ENCODE peak calls at places on chromosomes 2 and 18, in eight cellular contexts. One of them, this sample, is unnamed.

GRCh38 chr2:109171444-109172334 is 42.7 kb downstream of the SH3RF3 start:
- DNase-seq in NCI-H774: no peak
- DNase-seq in stimulated activated CD4-positive, alpha-beta T cell treated with anti-CD3 and anti-CD28 coated beads, Interleukin-15, amount 100 ng/mL, for 24 hours: no peak
- DNase-seq in CD8-positive, alpha-beta memory T cell: no peak
- DNase-seq in iPS-NIHi11: no peak
- DNase-seq in Right ventricle myocardium superior: peak; percentile 59
- DNase-seq in skeletal muscle cell: peak; percentile 97
- DNase-seq in activated naive CD8-positive, alpha-beta T cell treated with anti-CD3 and anti-CD28 coated beads, Interleukin-2, amount 50 U/mL, for 24 hours: no peak
- DNase-seq in this sample: no peak

GRCh38 chr2:241803387-241804325 is 5.3 kb upstream of the NEU4 start:
- DNase-seq in NCI-H774: no peak
- DNase-seq in stimulated activated CD4-positive, alpha-beta T cell treated with anti-CD3 and anti-CD28 coated beads, Interleukin-15, amount 100 ng/mL, for 24 hours: peak; percentile 66
- DNase-seq in CD8-positive, alpha-beta memory T cell: peak; percentile 58
- DNase-seq in iPS-NIHi11: peak; percentile 70
- DNase-seq in Right ventricle myocardium superior: peak; percentile 67
- DNase-seq in skeletal muscle cell: no peak
- DNase-seq in activated naive CD8-positive, alpha-beta T cell treated with anti-CD3 and anti-CD28 coated beads, Interleukin-2, amount 50 U/mL, for 24 hours: peak; percentile 68
- DNase-seq in this sample: peak; percentile 55

GRCh38 chr2:132782166-132782783 is 112.3 kb upstream of the LYPD1 start:
- DNase-seq in NCI-H774: no peak
- DNase-seq in stimulated activated CD4-positive, alpha-beta T cell treated with anti-CD3 and anti-CD28 coated beads, Interleukin-15, amount 100 ng/mL, for 24 hours: no peak
- DNase-seq in CD8-positive, alpha-beta memory T cell: no peak
- DNase-seq in iPS-NIHi11: no peak
- DNase-seq in Right ventricle myocardium superior: no peak
- DNase-seq in skeletal muscle cell: no peak
- DNase-seq in activated naive CD8-positive, alpha-beta T cell treated with anti-CD3 and anti-CD28 coated beads, Interleukin-2, amount 50 U/mL, for 24 hours: no peak
- DNase-seq in this sample: no peak

GRCh38 chr18:44700652-44701051 is 20.0 kb downstream of the SETBP1 start:
- DNase-seq in NCI-H774: no peak
- DNase-seq in stimulated activated CD4-positive, alpha-beta T cell treated with anti-CD3 and anti-CD28 coated beads, Interleukin-15, amount 100 ng/mL, for 24 hours: no peak
- DNase-seq in CD8-positive, alpha-beta memory T cell: peak; percentile 29
- DNase-seq in iPS-NIHi11: no peak
- DNase-seq in Right ventricle myocardium superior: no peak
- DNase-seq in skeletal muscle cell: no peak
- DNase-seq in activated naive CD8-positive, alpha-beta T cell treated with anti-CD3 and anti-CD28 coated beads, Interleukin-2, amount 50 U/mL, for 24 hours: no peak
- DNase-seq in this sample: peak; percentile 44

GRCh38 chr2:170991398-170992185 is 62.5 kb downstream of the GORASP2 start:
- DNase-seq in NCI-H774: no peak
- DNase-seq in stimulated activated CD4-positive, alpha-beta T cell treated with anti-CD3 and anti-CD28 coated beads, Interleukin-15, amount 100 ng/mL, for 24 hours: no peak
- DNase-seq in CD8-positive, alpha-beta memory T cell: no peak
- DNase-seq in iPS-NIHi11: no peak
- DNase-seq in Right ventricle myocardium superior: no peak
- DNase-seq in skeletal muscle cell: no peak
- DNase-seq in activated naive CD8-positive, alpha-beta T cell treated with anti-CD3 and anti-CD28 coated beads, Interleukin-2, amount 50 U/mL, for 24 hours: no peak
- DNase-seq in this sample: no peak

GRCh38 chr2:69830045-69830905 is 815 bp downstream of the GMCL1 start:
- DNase-seq in NCI-H774: no peak
- DNase-seq in stimulated activated CD4-positive, alpha-beta T cell treated with anti-CD3 and anti-CD28 coated beads, Interleukin-15, amount 100 ng/mL, for 24 hours: peak; percentile 56
- DNase-seq in CD8-positive, alpha-beta memory T cell: peak; percentile 54
- DNase-seq in iPS-NIHi11: peak; percentile 34
- DNase-seq in Right ventricle myocardium superior: peak; percentile 47
- DNase-seq in skeletal muscle cell: no peak
- DNase-seq in activated naive CD8-positive, alpha-beta T cell treated with anti-CD3 and anti-CD28 coated beads, Interleukin-2, amount 50 U/mL, for 24 hours: peak; percentile 48
- DNase-seq in this sample: peak; percentile 37

GRCh38 chr18:22447770-22448169 is 30.1 kb upstream of the CTAGE1 start:
- DNase-seq in NCI-H774: no peak
- DNase-seq in stimulated activated CD4-positive, alpha-beta T cell treated with anti-CD3 and anti-CD28 coated beads, Interleukin-15, amount 100 ng/mL, for 24 hours: no peak
- DNase-seq in CD8-positive, alpha-beta memory T cell: no peak
- DNase-seq in iPS-NIHi11: no peak
- DNase-seq in Right ventricle myocardium superior: no peak
- DNase-seq in skeletal muscle cell: no peak
- DNase-seq in activated naive CD8-positive, alpha-beta T cell treated with anti-CD3 and anti-CD28 coated beads, Interleukin-2, amount 50 U/mL, for 24 hours: no peak
- DNase-seq in this sample: no peak

GRCh38 chr18:33440384-33441043 is at the start of gene CCDC178:
- DNase-seq in NCI-H774: peak; percentile 16
- DNase-seq in stimulated activated CD4-positive, alpha-beta T cell treated with anti-CD3 and anti-CD28 coated beads, Interleukin-15, amount 100 ng/mL, for 24 hours: no peak
- DNase-seq in CD8-positive, alpha-beta memory T cell: no peak
- DNase-seq in iPS-NIHi11: peak; percentile 75
- DNase-seq in Right ventricle myocardium superior: peak; percentile 46
- DNase-seq in skeletal muscle cell: peak; percentile 3
- DNase-seq in activated naive CD8-positive, alpha-beta T cell treated with anti-CD3 and anti-CD28 coated beads, Interleukin-2, amount 50 U/mL, for 24 hours: no peak
- DNase-seq in this sample: no peak

GRCh38 chr18:3411854-3412268 is 38.1 kb upstream of the TGIF1 start:
- DNase-seq in NCI-H774: no peak
- DNase-seq in stimulated activated CD4-positive, alpha-beta T cell treated with anti-CD3 and anti-CD28 coated beads, Interleukin-15, amount 100 ng/mL, for 24 hours: peak; percentile 41
- DNase-seq in CD8-positive, alpha-beta memory T cell: peak; percentile 9
- DNase-seq in iPS-NIHi11: no peak
- DNase-seq in Right ventricle myocardium superior: peak; percentile 55
- DNase-seq in skeletal muscle cell: no peak
- DNase-seq in activated naive CD8-positive, alpha-beta T cell treated with anti-CD3 and anti-CD28 coated beads, Interleukin-2, amount 50 U/mL, for 24 hours: peak; percentile 40
- DNase-seq in this sample: peak; percentile 77

GRCh38 chr18:21262979-21263378 is 20.9 kb downstream of the GREB1L start:
- DNase-seq in NCI-H774: no peak
- DNase-seq in stimulated activated CD4-positive, alpha-beta T cell treated with anti-CD3 and anti-CD28 coated beads, Interleukin-15, amount 100 ng/mL, for 24 hours: no peak
- DNase-seq in CD8-positive, alpha-beta memory T cell: no peak
- DNase-seq in iPS-NIHi11: no peak
- DNase-seq in Right ventricle myocardium superior: no peak
- DNase-seq in skeletal muscle cell: no peak
- DNase-seq in activated naive CD8-positive, alpha-beta T cell treated with anti-CD3 and anti-CD28 coated beads, Interleukin-2, amount 50 U/mL, for 24 hours: no peak
- DNase-seq in this sample: no peak

GRCh38 chr18:48791636-48792105 is 159.1 kb downstream of the SMAD7 start:
- DNase-seq in NCI-H774: no peak
- DNase-seq in stimulated activated CD4-positive, alpha-beta T cell treated with anti-CD3 and anti-CD28 coated beads, Interleukin-15, amount 100 ng/mL, for 24 hours: no peak
- DNase-seq in CD8-positive, alpha-beta memory T cell: no peak
- DNase-seq in iPS-NIHi11: no peak
- DNase-seq in Right ventricle myocardium superior: peak; percentile 9
- DNase-seq in skeletal muscle cell: no peak
- DNase-seq in activated naive CD8-positive, alpha-beta T cell treated with anti-CD3 and anti-CD28 coated beads, Interleukin-2, amount 50 U/mL, for 24 hours: no peak
- DNase-seq in this sample: no peak

GRCh38 chr2:109435866-109436634 is 177.7 kb downstream of the SEPTIN10 start:
- DNase-seq in NCI-H774: no peak
- DNase-seq in stimulated activated CD4-positive, alpha-beta T cell treated with anti-CD3 and anti-CD28 coated beads, Interleukin-15, amount 100 ng/mL, for 24 hours: no peak
- DNase-seq in CD8-positive, alpha-beta memory T cell: no peak
- DNase-seq in iPS-NIHi11: no peak
- DNase-seq in Right ventricle myocardium superior: peak; percentile 73
- DNase-seq in skeletal muscle cell: peak; percentile 63
- DNase-seq in activated naive CD8-positive, alpha-beta T cell treated with anti-CD3 and anti-CD28 coated beads, Interleukin-2, amount 50 U/mL, for 24 hours: no peak
- DNase-seq in this sample: no peak

GRCh38 chr18:49756671-49757362 is 56.5 kb downstream of the ACAA2 start:
- DNase-seq in NCI-H774: no peak
- DNase-seq in stimulated activated CD4-positive, alpha-beta T cell treated with anti-CD3 and anti-CD28 coated beads, Interleukin-15, amount 100 ng/mL, for 24 hours: no peak
- DNase-seq in CD8-positive, alpha-beta memory T cell: no peak
- DNase-seq in iPS-NIHi11: no peak
- DNase-seq in Right ventricle myocardium superior: no peak
- DNase-seq in skeletal muscle cell: no peak
- DNase-seq in activated naive CD8-positive, alpha-beta T cell treated with anti-CD3 and anti-CD28 coated beads, Interleukin-2, amount 50 U/mL, for 24 hours: no peak
- DNase-seq in this sample: no peak

GRCh38 chr2:11829947-11830707 is 83.7 kb downstream of the LPIN1 start:
- DNase-seq in NCI-H774: peak; percentile 83
- DNase-seq in stimulated activated CD4-positive, alpha-beta T cell treated with anti-CD3 and anti-CD28 coated beads, Interleukin-15, amount 100 ng/mL, for 24 hours: peak; percentile 64
- DNase-seq in CD8-positive, alpha-beta memory T cell: peak; percentile 49
- DNase-seq in iPS-NIHi11: peak; percentile 87
- DNase-seq in Right ventricle myocardium superior: peak; percentile 70
- DNase-seq in skeletal muscle cell: peak; percentile 89
- DNase-seq in activated naive CD8-positive, alpha-beta T cell treated with anti-CD3 and anti-CD28 coated beads, Interleukin-2, amount 50 U/mL, for 24 hours: peak; percentile 44
- DNase-seq in this sample: peak; percentile 41

GRCh38 chr2:201130524-201131186 is 14.7 kb downstream of the CFLAR start:
- DNase-seq in NCI-H774: no peak
- DNase-seq in stimulated activated CD4-positive, alpha-beta T cell treated with anti-CD3 and anti-CD28 coated beads, Interleukin-15, amount 100 ng/mL, for 24 hours: peak; percentile 49
- DNase-seq in CD8-positive, alpha-beta memory T cell: peak; percentile 58
- DNase-seq in iPS-NIHi11: no peak
- DNase-seq in Right ventricle myocardium superior: no peak
- DNase-seq in skeletal muscle cell: peak; percentile 61
- DNase-seq in activated naive CD8-positive, alpha-beta T cell treated with anti-CD3 and anti-CD28 coated beads, Interleukin-2, amount 50 U/mL, for 24 hours: peak; percentile 27
- DNase-seq in this sample: no peak

GRCh38 chr2:43270461-43270860 is 44.1 kb upstream of the ZFP36L2 start:
- DNase-seq in NCI-H774: no peak
- DNase-seq in stimulated activated CD4-positive, alpha-beta T cell treated with anti-CD3 and anti-CD28 coated beads, Interleukin-15, amount 100 ng/mL, for 24 hours: no peak
- DNase-seq in CD8-positive, alpha-beta memory T cell: no peak
- DNase-seq in iPS-NIHi11: no peak
- DNase-seq in Right ventricle myocardium superior: no peak
- DNase-seq in skeletal muscle cell: no peak
- DNase-seq in activated naive CD8-positive, alpha-beta T cell treated with anti-CD3 and anti-CD28 coated beads, Interleukin-2, amount 50 U/mL, for 24 hours: no peak
- DNase-seq in this sample: no peak